ENCODE peak calls at places on chromosome 6, in four cellular contexts. One of them, this sample, is unnamed.

GRCh38 chr6:88919032-88919431 is 44.4 kb downstream of the RNGTT start:
- DNase-seq in adrenal gland: no peak
- DNase-seq in A549: no peak
- DNase-seq in aorta: no peak
- DNase-seq in this sample: no peak

GRCh38 chr6:50390416-50390815 is 322.9 kb upstream of the TFAP2D start:
- DNase-seq in adrenal gland: no peak
- DNase-seq in aorta: no peak
- DNase-seq in A549: no peak
- DNase-seq in this sample: no peak

GRCh38 chr6:25354078-25354940 is 75.1 kb downstream of the CARMIL1 start:
- DNase-seq in A549: no peak
- DNase-seq in aorta: no peak
- DNase-seq in adrenal gland: no peak
- DNase-seq in this sample: no peak

GRCh38 chr6:99282479-99283062 is 66.9 kb downstream of the FAXC start:
- DNase-seq in A549: no peak
- DNase-seq in adrenal gland: no peak
- DNase-seq in aorta: no peak
- DNase-seq in this sample: no peak

GRCh38 chr6:130796313-130796905 is 30.8 kb upstream of the SMLR1 start:
- DNase-seq in adrenal gland: no peak
- DNase-seq in A549: no peak
- DNase-seq in aorta: no peak
- DNase-seq in this sample: no peak

GRCh38 chr6:71388846-71389543 is 100.4 kb downstream of the OGFRL1 start:
- DNase-seq in aorta: no peak
- DNase-seq in A549: no peak
- DNase-seq in adrenal gland: no peak
- DNase-seq in this sample: no peak

GRCh38 chr6:163828038-163828790 is 413.7 kb downstream of the QKI start:
- DNase-seq in A549: no peak
- DNase-seq in aorta: no peak
- DNase-seq in adrenal gland: no peak
- DNase-seq in this sample: no peak

GRCh38 chr6:73579389-73579788 is 58.6 kb upstream of the EEF1A1 start:
- DNase-seq in aorta: peak; percentile 59
- DNase-seq in adrenal gland: peak; percentile 9
- DNase-seq in A549: no peak
- DNase-seq in this sample: no peak

GRCh38 chr6:113847435-113847834 is 9.7 kb upstream of the MARCKS start:
- DNase-seq in aorta: no peak
- DNase-seq in adrenal gland: no peak
- DNase-seq in A549: no peak
- DNase-seq in this sample: no peak

GRCh38 chr6:137013738-137014602 is 30.8 kb downstream of the IL20RA start:
- DNase-seq in A549: peak; percentile 30
- DNase-seq in adrenal gland: peak; percentile 36
- DNase-seq in aorta: no peak
- DNase-seq in this sample: no peak

GRCh38 chr6:53065266-53066058 is at the start of gene FBXO9:
- DNase-seq in aorta: peak; percentile 78
- DNase-seq in adrenal gland: peak; percentile 53
- DNase-seq in A549: peak; percentile 47
- DNase-seq in this sample: peak; percentile 79
- H3K27ac ChIP-seq in aorta: peak within 1 kb of the TSS; percentile 15
- H3K27ac ChIP-seq in adrenal gland: peak within 1 kb of the TSS; percentile 96
- H3K27ac ChIP-seq in A549: peak within 1 kb of the TSS; percentile 95
- H3K27ac ChIP-seq in this sample: peak within 1 kb of the TSS; percentile 90

GRCh38 chr6:4644962-4645361 is 131.2 kb upstream of the CDYL start:
- DNase-seq in A549: no peak
- DNase-seq in aorta: no peak
- DNase-seq in adrenal gland: no peak
- DNase-seq in this sample: no peak

GRCh38 chr6:4649728-4650127 is 126.5 kb upstream of the CDYL start:
- DNase-seq in A549: no peak
- DNase-seq in aorta: no peak
- DNase-seq in adrenal gland: no peak
- DNase-seq in this sample: no peak

GRCh38 chr6:4651831-4652467 is 124.3 kb upstream of the CDYL start:
- DNase-seq in adrenal gland: no peak
- DNase-seq in A549: no peak
- DNase-seq in aorta: no peak
- DNase-seq in this sample: no peak

GRCh38 chr6:4645713-4646356 is 130.4 kb upstream of the CDYL start:
- DNase-seq in aorta: no peak
- DNase-seq in adrenal gland: no peak
- DNase-seq in A549: no peak
- DNase-seq in this sample: no peak

DNA sequence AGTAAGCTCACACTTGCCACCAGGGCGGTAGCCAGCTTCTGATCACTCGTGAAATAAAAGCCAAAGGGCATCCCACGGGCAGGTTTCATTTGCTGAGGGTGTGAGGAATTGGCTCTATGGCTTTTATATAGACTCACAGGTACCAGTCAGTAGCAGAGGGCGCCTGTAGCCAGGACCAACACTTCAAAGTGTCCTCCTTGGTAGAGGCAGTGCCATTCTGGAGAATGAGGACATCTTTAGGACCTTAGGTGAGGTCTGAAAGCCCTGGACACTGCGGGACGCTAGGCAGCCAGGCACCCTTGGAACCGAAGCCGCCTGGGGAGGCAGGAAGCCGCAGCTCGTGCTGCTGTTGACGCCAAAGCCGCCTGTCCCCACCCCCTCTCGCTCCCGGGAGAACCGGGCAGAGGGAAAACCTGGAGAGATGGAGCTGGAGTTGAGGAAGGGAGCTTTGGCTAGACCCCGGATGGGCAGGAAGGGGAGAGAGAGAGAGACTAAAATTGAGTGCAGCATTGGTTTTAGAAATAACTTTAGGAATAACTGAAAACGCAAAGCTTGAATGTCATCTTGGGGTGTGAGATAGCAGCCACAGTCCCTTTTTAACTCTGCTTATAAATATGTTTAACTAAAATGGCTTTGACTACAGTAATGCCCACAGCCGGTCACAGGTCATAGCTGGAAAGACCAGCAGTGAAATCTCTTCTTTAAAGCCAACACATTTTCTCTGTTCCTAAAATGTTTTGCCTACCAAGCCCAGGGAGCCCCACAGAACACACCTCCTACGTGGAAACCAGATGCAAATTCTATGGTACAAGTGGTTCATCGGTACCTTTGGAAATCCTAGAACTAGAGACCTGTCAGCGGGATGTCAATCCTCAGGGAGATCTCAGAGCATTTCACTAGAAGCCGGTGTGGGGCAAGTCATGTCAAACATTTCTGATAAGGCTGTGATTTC is 128.5 kb upstream of the CDYL start:
- DNase-seq in A549: peak; percentile 70
- DNase-seq in adrenal gland: peak; percentile 77
- DNase-seq in aorta: peak; percentile 84
- DNase-seq in this sample: peak; percentile 77
- H3K27ac ChIP-seq in A549: peak overlapping the region; percentile 92
- H3K27ac ChIP-seq in adrenal gland: no peak overlapping the region
- H3K27ac ChIP-seq in aorta: no peak overlapping the region
- H3K27ac ChIP-seq in this sample: no peak overlapping the region

GRCh38 chr6:144320746-144321145 is 35.6 kb downstream of the UTRN start:
- DNase-seq in aorta: no peak
- DNase-seq in adrenal gland: no peak
- DNase-seq in A549: no peak
- DNase-seq in this sample: no peak
- H3K27ac ChIP-seq in aorta: no peak overlapping the region
- H3K27ac ChIP-seq in adrenal gland: no peak overlapping the region
- H3K27ac ChIP-seq in A549: no peak overlapping the region
- H3K27ac ChIP-seq in this sample: no peak overlapping the region

GRCh38 chr6:33934726-33935270 is 131.0 kb upstream of the MLN start:
- DNase-seq in adrenal gland: no peak
- DNase-seq in aorta: no peak
- DNase-seq in A549: no peak
- DNase-seq in this sample: no peak
- H3K27ac ChIP-seq in adrenal gland: no peak overlapping the region
- H3K27ac ChIP-seq in aorta: no peak overlapping the region
- H3K27ac ChIP-seq in A549: no peak overlapping the region
- H3K27ac ChIP-seq in this sample: no peak overlapping the region

GRCh38 chr6:37389857-37390256 is 36.1 kb downstream of the RNF8 start:
- DNase-seq in aorta: no peak
- DNase-seq in A549: no peak
- DNase-seq in adrenal gland: no peak
- DNase-seq in this sample: no peak
- H3K27ac ChIP-seq in aorta: no peak overlapping the region
- H3K27ac ChIP-seq in A549: no peak overlapping the region
- H3K27ac ChIP-seq in adrenal gland: no peak overlapping the region
- H3K27ac ChIP-seq in this sample: no peak overlapping the region

GRCh38 chr6:119442776-119443184 is 93.2 kb upstream of the MAN1A1 start:
- DNase-seq in A549: no peak
- DNase-seq in aorta: peak; percentile 55
- DNase-seq in adrenal gland: peak; percentile 51
- DNase-seq in this sample: no peak
- H3K27ac ChIP-seq in A549: no peak overlapping the region
- H3K27ac ChIP-seq in aorta: no peak overlapping the region
- H3K27ac ChIP-seq in adrenal gland: no peak overlapping the region
- H3K27ac ChIP-seq in this sample: peak overlapping the region; percentile 29

DNA sequence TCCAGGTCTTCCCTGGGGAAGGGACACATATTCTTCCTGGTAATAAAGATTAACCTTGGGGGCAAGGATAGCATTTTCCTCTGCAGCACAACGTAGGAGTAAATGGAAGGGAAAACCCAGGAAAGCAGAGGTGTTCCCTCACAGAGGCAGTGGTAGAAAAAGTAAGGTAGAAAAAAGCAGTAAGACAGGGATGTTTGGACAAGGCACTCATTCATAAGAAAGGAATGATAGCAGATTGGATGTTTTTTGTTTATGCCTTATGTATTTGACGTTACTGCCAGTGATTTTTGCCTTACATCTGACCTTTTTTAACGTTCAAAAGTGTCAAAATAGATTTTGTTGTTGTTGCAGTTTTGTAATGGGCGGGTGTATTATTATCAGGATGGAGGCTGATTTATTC is 395.0 kb downstream of the CDKAL1 start:
- DNase-seq in A549: no peak
- DNase-seq in adrenal gland: no peak
- DNase-seq in aorta: no peak
- DNase-seq in this sample: no peak
- H3K27ac ChIP-seq in A549: no peak overlapping the region
- H3K27ac ChIP-seq in adrenal gland: no peak overlapping the region
- H3K27ac ChIP-seq in aorta: no peak overlapping the region
- H3K27ac ChIP-seq in this sample: no peak overlapping the region

GRCh38 chr6:110590821-110591351 is 114.5 kb upstream of the SLC22A16 start:
- DNase-seq in adrenal gland: no peak
- DNase-seq in aorta: no peak
- DNase-seq in A549: no peak
- DNase-seq in this sample: no peak

GRCh38 chr6:110587328-110587727 is 110.9 kb upstream of the SLC22A16 start:
- DNase-seq in A549: no peak
- DNase-seq in aorta: no peak
- DNase-seq in adrenal gland: no peak
- DNase-seq in this sample: no peak

GRCh38 chr6:110593637-110594036 is 117.2 kb upstream of the SLC22A16 start:
- DNase-seq in A549: no peak
- DNase-seq in adrenal gland: no peak
- DNase-seq in aorta: no peak
- DNase-seq in this sample: no peak

GRCh38 chr6:110595112-110595511 is 118.7 kb upstream of the SLC22A16 start:
- DNase-seq in adrenal gland: no peak
- DNase-seq in aorta: no peak
- DNase-seq in A549: no peak
- DNase-seq in this sample: no peak

GRCh38 chr6:110589865-110590513 is 113.6 kb upstream of the SLC22A16 start:
- DNase-seq in A549: no peak
- DNase-seq in adrenal gland: no peak
- DNase-seq in aorta: no peak
- DNase-seq in this sample: no peak
- H3K27ac ChIP-seq in A549: no peak overlapping the region
- H3K27ac ChIP-seq in adrenal gland: no peak overlapping the region
- H3K27ac ChIP-seq in aorta: no peak overlapping the region
- H3K27ac ChIP-seq in this sample: no peak overlapping the region

This sample was measured in lower lobe of right lung.